ENCODE peak calls at places on chromosome 19, in four cellular contexts. One of them, this sample, is unnamed.

GRCh38 chr19:2260341-2260751 is 4.1 kb upstream of the JSRP1 start:
- DNase-seq in IMR-90: no peak
- DNase-seq in right lobe of liver: no peak
- DNase-seq in body of pancreas: no peak
- DNase-seq in this sample: no peak

GRCh38 chr19:14476663-14477401 is 1.7 kb upstream of the PTGER1 start:
- DNase-seq in IMR-90: peak
- DNase-seq in right lobe of liver: no peak
- DNase-seq in body of pancreas: no peak
- DNase-seq in this sample: no peak

GRCh38 chr19:40331052-40331451 is 17.1 kb downstream of the C19orf47 start:
- DNase-seq in IMR-90: no peak
- DNase-seq in right lobe of liver: no peak
- DNase-seq in body of pancreas: no peak
- DNase-seq in this sample: no peak

GRCh38 chr19:1085053-1085658 is 10.0 kb downstream of the POLR2E start:
- DNase-seq in IMR-90: no peak
- DNase-seq in right lobe of liver: no peak
- DNase-seq in body of pancreas: no peak
- DNase-seq in this sample: no peak

GRCh38 chr19:48090281-48090802 is 20.3 kb downstream of the PLA2G4C start:
- DNase-seq in IMR-90: no peak
- DNase-seq in right lobe of liver: peak
- DNase-seq in body of pancreas: no peak
- DNase-seq in this sample: no peak

GRCh38 chr19:1445185-1445931 is 4.6 kb upstream of the APC2 start:
- DNase-seq in IMR-90: peak
- DNase-seq in right lobe of liver: peak
- DNase-seq in body of pancreas: peak
- DNase-seq in this sample: peak

GRCh38 chr19:21474671-21475181 is 30.7 kb upstream of the ZNF429 start:
- DNase-seq in IMR-90: peak
- DNase-seq in right lobe of liver: peak
- DNase-seq in body of pancreas: peak
- DNase-seq in this sample: peak

GRCh38 chr19:36182612-36183454 is 30.6 kb upstream of the COX7A1 start:
- DNase-seq in IMR-90: peak
- DNase-seq in right lobe of liver: no peak
- DNase-seq in body of pancreas: no peak
- DNase-seq in this sample: no peak

GRCh38 chr19:30228726-30229523 is 143.3 kb upstream of the ZNF536 start:
- DNase-seq in IMR-90: peak
- DNase-seq in right lobe of liver: no peak
- DNase-seq in body of pancreas: no peak
- DNase-seq in this sample: no peak

GRCh38 chr19:12867120-12868099 is 13.8 kb downstream of the DNASE2 start:
- DNase-seq in IMR-90: peak
- DNase-seq in right lobe of liver: peak
- DNase-seq in body of pancreas: peak
- DNase-seq in this sample: peak

GRCh38 chr19:34365463-34366401 is 736 bp downstream of the GPI start:
- DNase-seq in IMR-90: peak
- DNase-seq in right lobe of liver: peak
- DNase-seq in body of pancreas: peak
- DNase-seq in this sample: peak

GRCh38 chr19:44308011-44308410 is 3.2 kb upstream of the ZNF235 start:
- DNase-seq in IMR-90: no peak
- DNase-seq in right lobe of liver: no peak
- DNase-seq in body of pancreas: no peak
- DNase-seq in this sample: no peak

GRCh38 chr19:48926909-48927308 is 6.6 kb upstream of the DHDH start:
- DNase-seq in IMR-90: peak
- DNase-seq in right lobe of liver: no peak
- DNase-seq in body of pancreas: peak
- DNase-seq in this sample: no peak

GRCh38 chr19:17511724-17512573 is 500 bp downstream of the PGLS start:
- DNase-seq in IMR-90: peak
- DNase-seq in right lobe of liver: peak
- DNase-seq in body of pancreas: peak
- DNase-seq in this sample: peak
- TF ChIP-seq POLR2A in IMR-90: no peak
- TF ChIP-seq POLR2A in right lobe of liver: peak
- TF ChIP-seq POLR2A in body of pancreas: peak
- TF ChIP-seq POLR2A in this sample: peak

DNA sequence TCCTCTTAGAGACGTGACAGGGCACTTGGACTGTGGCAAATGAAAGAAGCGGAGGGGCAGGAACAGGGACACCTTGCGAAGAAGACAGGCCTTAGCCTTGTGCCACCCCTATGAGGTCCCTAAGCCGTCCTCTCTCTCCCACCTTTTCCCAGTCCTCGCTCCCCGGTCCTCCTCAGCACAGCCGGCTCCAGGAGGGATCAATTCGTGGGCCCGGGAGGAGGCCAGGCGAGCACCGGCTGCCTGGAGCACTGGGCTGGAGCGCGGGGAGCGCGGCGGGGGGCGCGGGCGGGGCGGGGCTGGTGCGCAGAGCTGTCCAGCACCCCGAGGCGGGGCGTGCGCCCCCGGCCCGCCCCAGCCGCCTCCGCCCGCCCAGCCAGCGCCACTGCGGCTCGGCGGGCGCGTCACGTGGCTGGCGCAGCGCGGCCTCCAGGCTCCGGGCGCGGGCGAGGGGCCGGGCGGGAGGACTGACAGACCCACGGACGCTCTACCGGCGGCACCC is at the start of gene LRP3:
- DNase-seq in IMR-90: peak
- DNase-seq in right lobe of liver: no peak
- DNase-seq in body of pancreas: peak
- DNase-seq in this sample: peak
- TF ChIP-seq POLR2A in IMR-90: no peak
- TF ChIP-seq POLR2A in right lobe of liver: no peak
- TF ChIP-seq POLR2A in body of pancreas: no peak
- TF ChIP-seq POLR2A in this sample: no peak

GRCh38 chr19:38930776-38931761 is at the start of gene MRPS12:
- DNase-seq in IMR-90: peak
- DNase-seq in right lobe of liver: peak
- DNase-seq in body of pancreas: peak
- DNase-seq in this sample: peak
- TF ChIP-seq POLR2A in IMR-90: peak
- TF ChIP-seq POLR2A in right lobe of liver: peak
- TF ChIP-seq POLR2A in body of pancreas: no peak
- TF ChIP-seq POLR2A in this sample: peak

GRCh38 chr19:41397086-41398041 is at the start of the genes BCKDHA and EXOSC5:
- DNase-seq in IMR-90: peak
- DNase-seq in right lobe of liver: peak
- DNase-seq in body of pancreas: peak
- DNase-seq in this sample: peak
- TF ChIP-seq POLR2A in IMR-90: peak
- TF ChIP-seq POLR2A in right lobe of liver: no peak
- TF ChIP-seq POLR2A in body of pancreas: no peak
- TF ChIP-seq POLR2A in this sample: peak

DNA sequence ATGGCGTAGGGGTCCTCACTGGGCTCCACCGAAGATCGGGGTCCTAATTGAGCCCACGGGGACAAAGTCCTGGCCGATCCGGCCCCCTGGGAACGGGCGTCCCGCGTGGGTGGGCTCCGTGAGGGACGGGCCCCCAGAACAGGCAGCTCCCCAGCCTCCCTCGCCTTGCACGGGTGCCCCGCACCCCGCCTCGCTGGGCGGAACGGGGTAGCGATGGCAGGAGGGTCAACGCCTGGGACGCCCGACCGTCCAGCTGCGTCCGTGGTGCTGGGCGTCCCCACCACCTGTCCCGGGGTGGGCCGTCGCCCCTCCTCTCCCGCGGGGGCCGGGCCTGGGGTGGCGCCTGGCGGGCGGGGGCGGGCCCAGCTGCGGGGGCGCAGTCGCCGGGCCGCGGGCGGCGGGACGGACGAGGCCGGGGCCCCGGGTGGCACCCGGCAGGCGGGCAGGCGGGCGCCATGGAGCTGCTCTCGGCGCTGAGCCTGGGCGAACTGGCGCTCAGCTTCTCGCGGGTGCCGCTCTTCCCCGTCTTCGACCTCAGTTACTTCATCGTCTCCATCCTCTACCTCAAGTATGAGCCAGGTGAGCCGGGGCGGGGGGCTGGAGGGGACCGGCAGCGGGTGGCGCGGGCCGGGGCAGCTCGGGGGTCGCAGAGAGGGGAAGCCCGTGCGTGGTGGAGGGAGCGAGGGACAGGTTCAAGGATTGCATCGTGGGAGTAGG is at the start of gene TMEM38A:
- DNase-seq in IMR-90: no peak
- DNase-seq in right lobe of liver: peak
- DNase-seq in body of pancreas: peak
- DNase-seq in this sample: peak
- TF ChIP-seq POLR2A in IMR-90: no peak
- TF ChIP-seq POLR2A in right lobe of liver: peak
- TF ChIP-seq POLR2A in body of pancreas: no peak
- TF ChIP-seq POLR2A in this sample: peak

GRCh38 chr19:55400281-55401087 is 7.1 kb downstream of the UBE2S start:
- DNase-seq in IMR-90: no peak
- DNase-seq in right lobe of liver: no peak
- DNase-seq in body of pancreas: no peak
- DNase-seq in this sample: no peak
- TF ChIP-seq POLR2A in IMR-90: peak
- TF ChIP-seq POLR2A in right lobe of liver: no peak
- TF ChIP-seq POLR2A in body of pancreas: no peak
- TF ChIP-seq POLR2A in this sample: peak

GRCh38 chr19:51589511-51589910 is 18.4 kb downstream of the ZNF175 start:
- DNase-seq in IMR-90: no peak
- DNase-seq in right lobe of liver: no peak
- DNase-seq in body of pancreas: no peak
- DNase-seq in this sample: no peak

GRCh38 chr19:51586103-51586728 is 15.1 kb downstream of the ZNF175 start:
- DNase-seq in IMR-90: no peak
- DNase-seq in right lobe of liver: no peak
- DNase-seq in body of pancreas: no peak
- DNase-seq in this sample: no peak

GRCh38 chr19:51586799-51587198 is 15.7 kb downstream of the ZNF175 start:
- DNase-seq in IMR-90: no peak
- DNase-seq in right lobe of liver: no peak
- DNase-seq in body of pancreas: no peak
- DNase-seq in this sample: no peak

GRCh38 chr19:51590441-51590840 is 19.4 kb downstream of the ZNF175 start:
- DNase-seq in IMR-90: no peak
- DNase-seq in right lobe of liver: no peak
- DNase-seq in body of pancreas: no peak
- DNase-seq in this sample: no peak

GRCh38 chr19:51587264-51588191 is 16.4 kb downstream of the ZNF175 start:
- DNase-seq in IMR-90: no peak
- DNase-seq in right lobe of liver: no peak
- DNase-seq in body of pancreas: no peak
- DNase-seq in this sample: no peak
- TF ChIP-seq POLR2A in IMR-90: no peak
- TF ChIP-seq POLR2A in right lobe of liver: no peak
- TF ChIP-seq POLR2A in body of pancreas: no peak
- TF ChIP-seq POLR2A in this sample: no peak

DNA sequence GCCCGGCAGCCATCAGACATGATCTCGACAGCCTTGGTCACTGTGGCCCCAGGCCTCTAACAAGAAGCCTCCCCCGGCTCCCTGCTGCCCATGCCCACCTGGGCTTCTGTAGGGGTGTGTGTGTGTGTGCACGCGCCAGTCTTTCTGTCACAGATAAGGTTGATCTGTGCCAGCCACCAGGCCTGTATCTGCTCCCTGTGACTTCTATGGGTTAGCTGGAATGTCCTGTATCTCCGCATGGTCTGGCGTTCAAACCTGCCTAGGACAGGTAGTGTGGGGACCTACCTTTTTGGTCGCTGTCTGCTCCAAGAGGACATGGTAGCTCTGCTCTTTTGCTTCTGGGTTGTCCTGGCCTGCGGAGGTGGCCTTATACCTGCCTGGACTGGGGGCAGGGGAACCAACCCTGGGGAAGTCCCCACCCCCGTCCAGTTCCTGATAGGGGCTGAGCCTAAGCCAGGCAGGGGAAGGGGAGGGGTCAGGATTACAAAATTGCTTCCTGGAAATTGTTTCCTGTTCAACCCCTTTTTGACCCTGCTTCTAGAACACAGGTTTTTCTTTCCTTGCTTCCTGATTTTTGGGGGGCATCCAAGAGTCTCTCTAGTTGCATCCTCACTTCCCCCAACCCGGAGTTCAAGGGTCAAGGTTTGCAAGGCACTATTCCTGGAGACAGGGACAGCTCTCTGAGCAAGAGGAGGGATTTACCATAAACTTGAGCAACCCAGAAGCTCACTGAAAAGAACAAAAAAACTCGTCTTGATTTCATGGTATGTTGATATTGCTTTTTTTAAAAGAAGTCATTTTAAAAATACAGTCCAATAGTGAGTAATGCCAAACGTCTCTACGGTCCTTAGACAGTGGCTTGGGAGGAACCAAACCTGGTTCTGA is at the start of gene LRG1:
- DNase-seq in IMR-90: no peak
- DNase-seq in right lobe of liver: peak
- DNase-seq in body of pancreas: peak
- DNase-seq in this sample: no peak
- TF ChIP-seq POLR2A in IMR-90: no peak
- TF ChIP-seq POLR2A in right lobe of liver: peak
- TF ChIP-seq POLR2A in body of pancreas: peak
- TF ChIP-seq POLR2A in this sample: no peak

GRCh38 chr19:10095948-10096614 is 6.4 kb downstream of the ANGPTL6 start:
- DNase-seq in IMR-90: peak
- DNase-seq in right lobe of liver: peak
- DNase-seq in body of pancreas: peak
- DNase-seq in this sample: peak
- TF ChIP-seq POLR2A in IMR-90: no peak
- TF ChIP-seq POLR2A in right lobe of liver: peak
- TF ChIP-seq POLR2A in body of pancreas: no peak
- TF ChIP-seq POLR2A in this sample: no peak